ENCODE peak calls at places on chromosomes 3 and 15, in nine cellular contexts. One of them, this sample, is unnamed.

GRCh38 chr3:122944671-122945151 is 82.9 kb downstream of the SEMA5B start:
- DNase-seq in CD8-positive, alpha-beta T cell: no peak
- DNase-seq in epithelial cell of esophagus: peak
- DNase-seq in stimulated activated CD8-positive, alpha-beta memory T cell treated with anti-CD3 and anti-CD28 coated beads, Interleukin-7, amount 100 ng/mL, for 1 hour: no peak
- DNase-seq in NCI-H1105: no peak
- DNase-seq in cerebellum: no peak
- DNase-seq in GM20000: no peak
- DNase-seq in activated CD4-positive, alpha-beta T cell treated with anti-CD3 and anti-CD28 coated beads for 36 hours: no peak
- DNase-seq in lower lobe of right lung: no peak
- DNase-seq in this sample: no peak

GRCh38 chr3:17481116-17481515 is 261.3 kb downstream of the TBC1D5 start:
- DNase-seq in CD8-positive, alpha-beta T cell: no peak
- DNase-seq in epithelial cell of esophagus: no peak
- DNase-seq in stimulated activated CD8-positive, alpha-beta memory T cell treated with anti-CD3 and anti-CD28 coated beads, Interleukin-7, amount 100 ng/mL, for 1 hour: no peak
- DNase-seq in NCI-H1105: no peak
- DNase-seq in cerebellum: peak
- DNase-seq in GM20000: no peak
- DNase-seq in activated CD4-positive, alpha-beta T cell treated with anti-CD3 and anti-CD28 coated beads for 36 hours: no peak
- DNase-seq in lower lobe of right lung: no peak
- DNase-seq in this sample: no peak

GRCh38 chr15:77282333-77282732 is 137.6 kb downstream of the PEAK1 start:
- DNase-seq in CD8-positive, alpha-beta T cell: no peak
- DNase-seq in epithelial cell of esophagus: no peak
- DNase-seq in stimulated activated CD8-positive, alpha-beta memory T cell treated with anti-CD3 and anti-CD28 coated beads, Interleukin-7, amount 100 ng/mL, for 1 hour: no peak
- DNase-seq in NCI-H1105: no peak
- DNase-seq in cerebellum: no peak
- DNase-seq in GM20000: no peak
- DNase-seq in activated CD4-positive, alpha-beta T cell treated with anti-CD3 and anti-CD28 coated beads for 36 hours: no peak
- DNase-seq in lower lobe of right lung: no peak
- DNase-seq in this sample: no peak

GRCh38 chr3:38960953-38961622 is 90.7 kb downstream of the SCN11A start:
- DNase-seq in CD8-positive, alpha-beta T cell: no peak
- DNase-seq in epithelial cell of esophagus: peak
- DNase-seq in stimulated activated CD8-positive, alpha-beta memory T cell treated with anti-CD3 and anti-CD28 coated beads, Interleukin-7, amount 100 ng/mL, for 1 hour: peak
- DNase-seq in NCI-H1105: no peak
- DNase-seq in cerebellum: no peak
- DNase-seq in GM20000: peak
- DNase-seq in activated CD4-positive, alpha-beta T cell treated with anti-CD3 and anti-CD28 coated beads for 36 hours: peak
- DNase-seq in lower lobe of right lung: no peak
- DNase-seq in this sample: no peak

GRCh38 chr3:73236867-73237266 is 175.4 kb downstream of the EBLN2 start:
- DNase-seq in CD8-positive, alpha-beta T cell: no peak
- DNase-seq in epithelial cell of esophagus: no peak
- DNase-seq in stimulated activated CD8-positive, alpha-beta memory T cell treated with anti-CD3 and anti-CD28 coated beads, Interleukin-7, amount 100 ng/mL, for 1 hour: no peak
- DNase-seq in NCI-H1105: no peak
- DNase-seq in cerebellum: no peak
- DNase-seq in GM20000: no peak
- DNase-seq in activated CD4-positive, alpha-beta T cell treated with anti-CD3 and anti-CD28 coated beads for 36 hours: no peak
- DNase-seq in lower lobe of right lung: no peak
- DNase-seq in this sample: no peak

GRCh38 chr15:83753872-83754493 is 100.1 kb downstream of the ADAMTSL3 start:
- DNase-seq in CD8-positive, alpha-beta T cell: no peak
- DNase-seq in epithelial cell of esophagus: no peak
- DNase-seq in stimulated activated CD8-positive, alpha-beta memory T cell treated with anti-CD3 and anti-CD28 coated beads, Interleukin-7, amount 100 ng/mL, for 1 hour: no peak
- DNase-seq in NCI-H1105: no peak
- DNase-seq in cerebellum: no peak
- DNase-seq in GM20000: no peak
- DNase-seq in activated CD4-positive, alpha-beta T cell treated with anti-CD3 and anti-CD28 coated beads for 36 hours: no peak
- DNase-seq in lower lobe of right lung: no peak
- DNase-seq in this sample: no peak

GRCh38 chr3:58260261-58260731 is 22.7 kb downstream of the ABHD6 start:
- DNase-seq in CD8-positive, alpha-beta T cell: no peak
- DNase-seq in epithelial cell of esophagus: peak
- DNase-seq in stimulated activated CD8-positive, alpha-beta memory T cell treated with anti-CD3 and anti-CD28 coated beads, Interleukin-7, amount 100 ng/mL, for 1 hour: no peak
- DNase-seq in NCI-H1105: no peak
- DNase-seq in cerebellum: peak
- DNase-seq in GM20000: no peak
- DNase-seq in activated CD4-positive, alpha-beta T cell treated with anti-CD3 and anti-CD28 coated beads for 36 hours: peak
- DNase-seq in lower lobe of right lung: no peak
- DNase-seq in this sample: no peak

GRCh38 chr15:88905576-88905975 is 7.6 kb downstream of the MFGE8 start:
- DNase-seq in CD8-positive, alpha-beta T cell: no peak
- DNase-seq in epithelial cell of esophagus: no peak
- DNase-seq in stimulated activated CD8-positive, alpha-beta memory T cell treated with anti-CD3 and anti-CD28 coated beads, Interleukin-7, amount 100 ng/mL, for 1 hour: no peak
- DNase-seq in NCI-H1105: no peak
- DNase-seq in cerebellum: no peak
- DNase-seq in GM20000: no peak
- DNase-seq in activated CD4-positive, alpha-beta T cell treated with anti-CD3 and anti-CD28 coated beads for 36 hours: no peak
- DNase-seq in lower lobe of right lung: no peak
- DNase-seq in this sample: no peak

GRCh38 chr3:20668411-20668810 is 482.4 kb upstream of the SGO1 start:
- DNase-seq in CD8-positive, alpha-beta T cell: no peak
- DNase-seq in epithelial cell of esophagus: no peak
- DNase-seq in stimulated activated CD8-positive, alpha-beta memory T cell treated with anti-CD3 and anti-CD28 coated beads, Interleukin-7, amount 100 ng/mL, for 1 hour: no peak
- DNase-seq in NCI-H1105: no peak
- DNase-seq in cerebellum: peak
- DNase-seq in GM20000: no peak
- DNase-seq in activated CD4-positive, alpha-beta T cell treated with anti-CD3 and anti-CD28 coated beads for 36 hours: no peak
- DNase-seq in lower lobe of right lung: no peak
- DNase-seq in this sample: no peak